ENCODE peak calls at places on chromosomes 11 and 22, in nine cellular contexts. W is HuH-7.5; X is EL; A is AG20443; I is CD8-positive, alpha-beta T cell; E is BJ; S is stimulated activated CD4-positive, alpha-beta T cell treated with anti-CD3 and anti-CD28 coated beads, Interleukin-2, amount 100 ng/mL, for 48 hours; K is adipocyte; T is ureter. F is an unnamed sample.

GRCh38 chr11:72592698-72593097 is 81.5 kb downstream of the PDE2A start:
- DNase-seq in W (no peak), X (no peak), A (no peak), I (no peak), E (no peak), S (no peak), K (no peak), T (no peak), F (no peak)

GRCh38 chr11:119424276-119424675 is 1.3 kb upstream of the THY1 start:
- DNase-seq in W (no peak), X (no peak), A (no peak), I (no peak), E (no peak), S (no peak), K (no peak), T (no peak), F (no peak)

GRCh38 chr11:110430267-110431211 is 791 bp downstream of the FDX1 start:
- DNase-seq in W (no peak), X (peak), A (peak), I (no peak), E (no peak), S (peak), K (peak), T (peak), F (no peak)

GRCh38 chr11:115384236-115384635 is 120.0 kb downstream of the CADM1 start:
- DNase-seq in W (no peak), X (no peak), A (no peak), I (no peak), E (no peak), S (no peak), K (no peak), T (no peak), F (no peak)

GRCh38 chr22:45961679-45962430 is 15.1 kb downstream of the WNT7B start:
- DNase-seq in W (no peak), X (no peak), A (no peak), I (no peak), E (no peak), S (no peak), K (no peak), T (no peak), F (no peak)

GRCh38 chr11:31824791-31825452 is 13.8 kb upstream of the PAX6 start:
- DNase-seq in W (peak), X (no peak), A (no peak), I (no peak), E (no peak), S (no peak), K (no peak), T (no peak), F (no peak)

GRCh38 chr11:13051257-13051656 is 42.1 kb downstream of the RASSF10 start:
- DNase-seq in W (no peak), X (peak), A (no peak), I (no peak), E (no peak), S (no peak), K (no peak), T (no peak), F (no peak)

GRCh38 chr22:30457964-30458363 is 13.9 kb downstream of the SEC14L3 start:
- DNase-seq in W (no peak), X (no peak), A (peak), I (no peak), E (no peak), S (no peak), K (peak), T (no peak), F (peak)

GRCh38 chr11:72041364-72042058 is 38.8 kb downstream of the NUMA1 start:
- DNase-seq in W (peak), X (peak), A (peak), I (peak), E (peak), S (peak), K (peak), T (peak), F (peak)

GRCh38 chr22:25992331-25992730 is 176.9 kb upstream of the SEZ6L start:
- DNase-seq in W (no peak), X (no peak), A (no peak), I (no peak), E (no peak), S (no peak), K (no peak), T (no peak), F (no peak)

GRCh38 chr22:45475063-45475747 is 27.5 kb upstream of the FBLN1 start:
- DNase-seq in W (no peak), X (no peak), A (no peak), I (no peak), E (no peak), S (no peak), K (no peak), T (no peak), F (no peak)

GRCh38 chr11:4161305-4161704 is 66.7 kb downstream of the RRM1 start:
- DNase-seq in W (no peak), X (no peak), A (no peak), I (no peak), E (no peak), S (no peak), K (no peak), T (no peak), F (no peak)

GRCh38 chr11:80417681-80418080 is 976.9 kb upstream of the TENM4 start:
- DNase-seq in W (no peak), X (no peak), A (no peak), I (no peak), E (no peak), S (no peak), K (no peak), T (no peak), F (peak)

GRCh38 chr11:131593301-131593700 is 222.9 kb downstream of the NTM start:
- DNase-seq in W (no peak), X (no peak), A (no peak), I (no peak), E (no peak), S (no peak), K (no peak), T (no peak), F (no peak)

GRCh38 chr22:38758276-38758945 is 2.6 kb upstream of the SUN2 start:
- DNase-seq in W (no peak), X (no peak), A (no peak), I (peak), E (no peak), S (peak), K (no peak), T (no peak), F (no peak)

GRCh38 chr22:19496324-19496630 is 16.6 kb downstream of the CDC45 start:
- DNase-seq in W (no peak), X (no peak), A (no peak), I (no peak), E (no peak), S (no peak), K (no peak), T (no peak), F (no peak)

GRCh38 chr11:115760528-115760837 is 256.3 kb upstream of the CADM1 start:
- DNase-seq in W (no peak), X (no peak), A (peak), I (no peak), E (no peak), S (no peak), K (no peak), T (no peak), F (no peak)